ENCODE peak calls at places on chromosomes 12 and 14, in ten cellular contexts. B, M, Y, H, J, T, N, R, Q and C are unnamed samples.

GRCh38 chr14:77046706-77047105 is 18.2 kb upstream of the IRF2BPL start:
- DNase-seq in B (no peak), H (no peak), N (no peak), J (no peak), R (no peak), Q (no peak), T (no peak), M (no peak), Y (no peak), C (no peak)

GRCh38 chr12:111056618-111057521 is 136.5 kb upstream of the MYL2 start:
- DNase-seq in M (no peak), B (no peak), R (no peak), J (no peak), Q (no peak), H (no peak), T (no peak), N (no peak), Y (peak; percentile 34), C (no peak)

GRCh38 chr12:110453569-110454296 is 3.6 kb upstream of the ARPC3 start:
- DNase-seq in J (no peak), Y (no peak), R (no peak), B (no peak), T (no peak), H (no peak), Q (no peak), M (no peak), N (no peak), C (no peak)

GRCh38 chr12:64723630-64724029 is 35.6 kb downstream of the GNS start:
- DNase-seq in B (no peak), N (no peak), M (no peak), R (no peak), Q (no peak), Y (no peak), J (no peak), T (no peak), H (no peak), C (no peak)

GRCh38 chr12:47397664-47398281 is 308.1 kb downstream of the RPAP3 start:
- DNase-seq in T (no peak), Q (peak; percentile 68), R (no peak), N (no peak), B (peak; percentile 20), Y (no peak), J (no peak), M (peak; percentile 41), H (peak; percentile 38), C (peak; percentile 79)

GRCh38 chr14:52824479-52824878 is 33.1 kb upstream of the GNPNAT1 start:
- DNase-seq in J (no peak), T (no peak), N (no peak), M (no peak), H (no peak), B (no peak), Y (no peak), Q (no peak), R (no peak), C (no peak)

GRCh38 chr14:68598621-68599447 is 194.0 kb downstream of the ZFP36L1 start:
- DNase-seq in T (peak; percentile 87), Q (peak; percentile 84), J (peak; percentile 74), H (peak; percentile 51), R (peak; percentile 82), Y (no peak), M (peak; percentile 94), N (peak; percentile 86), B (no peak), C (no peak)

GRCh38 chr12:98320026-98320425 is 195.4 kb upstream of the TMPO start:
- DNase-seq in T (no peak), M (peak; percentile 61), J (no peak), H (no peak), Q (no peak), Y (no peak), R (no peak), N (no peak), B (no peak), C (no peak)

GRCh38 chr14:75442642-75443041 is 14.8 kb downstream of the JDP2 start:
- DNase-seq in N (no peak), Q (no peak), T (no peak), B (no peak), J (no peak), Y (no peak), R (no peak), M (no peak), H (no peak), C (no peak)

GRCh38 chr12:96879301-96879700 is 27.8 kb upstream of the NEDD1 start:
- DNase-seq in Y (no peak), N (no peak), H (no peak), J (no peak), B (no peak), M (no peak), R (no peak), Q (peak; percentile 17), T (no peak), C (no peak)

GRCh38 chr12:6950944-6951540 is at the start of gene PTPN6:
- DNase-seq in B (no peak), Y (no peak), T (no peak), Q (no peak), R (peak; percentile 90), J (no peak), M (no peak), N (no peak), H (peak; percentile 49), C (no peak)
- H3K4me3 ChIP-seq in B (no peak within 1 kb of the TSS), Y (peak within 1 kb of the TSS; percentile 95), T (peak within 1 kb of the TSS; percentile 1), Q (no peak within 1 kb of the TSS), R (peak within 1 kb of the TSS; percentile 41), J (no peak within 1 kb of the TSS), M (no peak within 1 kb of the TSS), N (no peak within 1 kb of the TSS), H (peak within 1 kb of the TSS; percentile 33), C (no peak within 1 kb of the TSS)

GRCh38 chr12:108972226-108972757 is 48.6 kb downstream of the SVOP start:
- DNase-seq in T (no peak), N (no peak), Y (no peak), H (no peak), B (no peak), Q (no peak), M (no peak), J (no peak), R (no peak), C (peak; percentile 39)

GRCh38 chr12:108969622-108970021 is 51.2 kb downstream of the SVOP start:
- DNase-seq in N (no peak), B (no peak), Y (no peak), M (no peak), H (no peak), Q (no peak), J (no peak), R (no peak), T (no peak), C (no peak)

GRCh38 chr12:108964391-108965166 is 56.3 kb downstream of the SVOP start:
- DNase-seq in T (no peak), N (no peak), M (no peak), Y (no peak), Q (no peak), J (no peak), H (no peak), B (no peak), R (no peak), C (no peak)

GRCh38 chr12:108966378-108967151 is 54.3 kb downstream of the SVOP start:
- DNase-seq in N (no peak), T (no peak), Y (no peak), H (no peak), R (peak; percentile 68), B (no peak), J (no peak), Q (no peak), M (no peak), C (no peak)

DNA sequence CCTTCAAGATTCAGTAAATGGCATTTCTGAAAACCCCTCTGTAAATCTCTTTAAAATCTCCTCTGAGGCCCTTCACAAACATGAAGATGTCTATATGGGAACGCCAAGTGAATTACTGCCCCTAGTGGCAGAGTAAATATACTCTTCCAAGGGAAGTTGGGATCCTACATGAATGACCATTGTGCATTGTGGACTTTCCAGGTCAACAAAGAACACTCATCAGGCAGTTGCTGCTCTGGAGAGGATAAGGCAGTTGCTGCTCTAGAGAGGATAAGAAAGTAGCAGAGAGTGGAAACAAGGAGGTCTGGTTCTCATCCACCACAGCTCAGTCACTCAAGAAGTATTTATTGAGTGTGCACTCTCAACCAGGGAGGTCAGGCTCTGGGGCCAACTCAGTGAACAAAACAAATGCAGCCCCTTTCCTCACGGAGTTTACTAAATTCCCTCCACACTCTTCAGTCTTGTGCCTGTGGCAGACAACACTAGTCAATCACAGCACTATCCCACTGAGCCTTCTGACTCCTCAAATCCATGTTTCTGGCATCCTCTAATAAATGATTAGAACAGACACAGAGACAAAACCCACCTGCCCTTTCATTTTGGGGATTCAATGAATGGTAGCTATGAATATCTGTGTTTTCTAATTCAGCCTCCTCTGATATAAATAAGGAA is 52.9 kb downstream of the SVOP start:
- DNase-seq in Y (no peak), H (no peak), Q (peak; percentile 4), N (no peak), R (no peak), T (no peak), J (no peak), M (no peak), B (no peak), C (no peak)
- TF ChIP-seq CTCF in Y (peak; percentile 30), H (peak; percentile 29), Q (peak; percentile 44), N (peak; percentile 29), R (peak; percentile 12), T (no peak), J (peak; percentile 18), M (peak; percentile 24), B (peak; percentile 65), C (peak; percentile 42)

DNA sequence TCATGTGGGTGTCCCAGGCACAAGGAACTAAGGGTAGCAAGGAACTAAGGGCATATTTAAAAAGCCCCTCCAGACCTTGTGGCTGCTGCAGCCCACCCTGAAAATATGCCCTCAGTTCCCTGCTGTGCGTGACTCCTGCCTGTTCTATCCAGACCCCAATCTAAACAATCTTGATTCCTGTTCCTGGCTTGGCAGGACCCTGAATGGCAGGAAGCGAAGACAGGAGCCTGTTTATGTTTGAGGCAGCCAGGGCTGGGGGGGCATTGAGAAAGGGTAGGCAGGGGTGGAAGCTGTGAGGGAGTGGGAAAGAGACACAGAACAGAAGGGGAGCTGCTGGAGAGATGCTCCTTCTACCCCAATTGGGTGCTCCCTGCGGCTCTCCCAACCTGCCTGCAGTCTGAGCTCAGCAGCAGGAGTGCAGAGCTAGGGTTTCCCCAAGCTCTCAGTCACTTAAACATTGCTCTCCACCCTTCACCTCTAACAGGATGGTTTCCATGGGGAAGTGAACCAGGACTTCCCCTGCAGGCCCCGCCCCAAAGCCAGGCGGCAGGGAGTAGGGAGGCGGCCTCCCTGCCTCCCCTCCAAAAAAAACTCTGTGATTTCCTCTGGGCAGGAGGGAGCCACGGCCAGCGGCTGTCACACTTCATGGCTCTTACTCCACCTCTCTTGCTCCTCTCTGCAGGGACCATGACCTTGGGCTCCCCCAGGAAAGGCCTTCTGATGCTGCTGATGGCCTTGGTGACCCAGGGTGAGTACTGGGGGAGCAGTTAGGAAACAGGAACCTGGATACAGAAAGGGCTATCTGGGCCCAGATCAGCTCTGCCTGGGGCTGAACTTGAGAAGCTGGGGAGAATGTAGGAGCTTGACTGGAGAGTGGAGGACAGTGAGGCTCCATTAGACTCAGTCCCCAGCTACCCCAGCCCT is 4.7 kb downstream of the ACVRL1 start:
- DNase-seq in N (no peak), T (no peak), Y (no peak), B (peak; percentile 56), Q (no peak), M (no peak), R (no peak), J (no peak), H (peak; percentile 44), C (no peak)
- H3K4me3 ChIP-seq in N (peak overlapping the region; percentile 22), T (no peak overlapping the region), Y (no peak overlapping the region), B (peak overlapping the region; percentile 28), Q (no peak overlapping the region), M (no peak overlapping the region), R (peak overlapping the region; percentile 25), J (no peak overlapping the region), H (peak overlapping the region; percentile 20), C (no peak overlapping the region)

DNA sequence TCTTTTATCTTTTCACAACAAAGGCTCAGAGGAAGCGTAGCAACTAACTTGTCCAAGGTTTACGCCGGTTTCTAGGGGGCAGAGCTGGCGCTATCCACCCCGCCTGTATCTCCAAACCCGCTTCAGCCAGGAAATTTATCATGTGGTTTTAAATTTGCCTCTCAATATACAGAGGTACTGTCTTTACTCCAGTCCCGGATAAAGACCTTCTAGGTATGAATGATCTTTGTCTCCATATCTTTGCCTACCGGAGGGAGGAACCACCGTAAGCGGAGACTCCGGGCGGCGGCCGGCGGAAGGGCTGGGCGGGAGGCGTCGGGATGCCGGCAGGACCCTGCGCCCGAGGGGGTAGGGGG is 693 bp upstream of the RIMKLB start:
- DNase-seq in H (peak; percentile 50), B (no peak), Q (peak; percentile 45), Y (no peak), R (no peak), M (no peak), T (peak; percentile 39), N (no peak), J (no peak), C (no peak)
- TF ChIP-seq CTCF in H (no peak), B (no peak), Q (no peak), Y (no peak), R (no peak), M (no peak), T (no peak), N (no peak), J (no peak), C (no peak)